ENCODE peak calls at places on chromosomes 4 and X, in six cellular contexts. One of them, this sample, is unnamed.

GRCh38 chr4:8917321-8917811 is 45.7 kb upstream of the HMX1 start:
- DNase-seq in choroid plexus epithelial cell: no peak
- DNase-seq in neuronal stem cell: no peak
- DNase-seq in MG63: no peak
- DNase-seq in fibroblast of lung: no peak
- DNase-seq in fibroblast of pulmonary artery: no peak
- DNase-seq in this sample: no peak

GRCh38 chrX:123713841-123714240 is 19.0 kb downstream of the THOC2 start:
- DNase-seq in choroid plexus epithelial cell: no peak
- DNase-seq in neuronal stem cell: no peak
- DNase-seq in MG63: no peak
- DNase-seq in fibroblast of lung: peak
- DNase-seq in fibroblast of pulmonary artery: no peak
- DNase-seq in this sample: no peak

GRCh38 chr4:33724685-33725084 is 2519.6 kb downstream of the ARAP2 start:
- DNase-seq in choroid plexus epithelial cell: peak
- DNase-seq in neuronal stem cell: no peak
- DNase-seq in MG63: no peak
- DNase-seq in fibroblast of lung: peak
- DNase-seq in fibroblast of pulmonary artery: no peak
- DNase-seq in this sample: no peak

GRCh38 chr4:130288576-130288975 is 1192.6 kb downstream of the C4orf33 start:
- DNase-seq in choroid plexus epithelial cell: peak
- DNase-seq in neuronal stem cell: peak
- DNase-seq in MG63: no peak
- DNase-seq in fibroblast of lung: no peak
- DNase-seq in fibroblast of pulmonary artery: peak
- DNase-seq in this sample: no peak

GRCh38 chr4:80989921-80990544 is 40.5 kb upstream of the BMP3 start:
- DNase-seq in choroid plexus epithelial cell: peak
- DNase-seq in neuronal stem cell: peak
- DNase-seq in MG63: no peak
- DNase-seq in fibroblast of lung: peak
- DNase-seq in fibroblast of pulmonary artery: peak
- DNase-seq in this sample: peak

GRCh38 chr4:17336524-17336941 is 175.4 kb downstream of the QDPR start:
- DNase-seq in choroid plexus epithelial cell: no peak
- DNase-seq in neuronal stem cell: no peak
- DNase-seq in MG63: no peak
- DNase-seq in fibroblast of lung: peak
- DNase-seq in fibroblast of pulmonary artery: peak
- DNase-seq in this sample: peak

GRCh38 chr4:168731006-168731636 is 234.3 kb downstream of the PALLD start:
- DNase-seq in choroid plexus epithelial cell: peak
- DNase-seq in neuronal stem cell: no peak
- DNase-seq in MG63: no peak
- DNase-seq in fibroblast of lung: peak
- DNase-seq in fibroblast of pulmonary artery: peak
- DNase-seq in this sample: no peak

GRCh38 chr4:186144180-186144579 is 39.7 kb downstream of the FAM149A start:
- DNase-seq in choroid plexus epithelial cell: peak
- DNase-seq in neuronal stem cell: peak
- DNase-seq in MG63: peak
- DNase-seq in fibroblast of lung: peak
- DNase-seq in fibroblast of pulmonary artery: peak
- DNase-seq in this sample: no peak

GRCh38 chr4:19592391-19592790 is 659.3 kb upstream of the SLIT2 start:
- DNase-seq in choroid plexus epithelial cell: no peak
- DNase-seq in neuronal stem cell: no peak
- DNase-seq in MG63: no peak
- DNase-seq in fibroblast of lung: peak
- DNase-seq in fibroblast of pulmonary artery: peak
- DNase-seq in this sample: no peak

GRCh38 chr4:161601011-161601410 is 562.8 kb downstream of the FSTL5 start:
- DNase-seq in choroid plexus epithelial cell: no peak
- DNase-seq in neuronal stem cell: no peak
- DNase-seq in MG63: no peak
- DNase-seq in fibroblast of lung: no peak
- DNase-seq in fibroblast of pulmonary artery: no peak
- DNase-seq in this sample: no peak

GRCh38 chrX:17499512-17499911 is 124.5 kb downstream of the NHS start:
- DNase-seq in choroid plexus epithelial cell: no peak
- DNase-seq in neuronal stem cell: no peak
- DNase-seq in MG63: no peak
- DNase-seq in fibroblast of lung: no peak
- DNase-seq in fibroblast of pulmonary artery: no peak
- DNase-seq in this sample: no peak

GRCh38 chrX:17494231-17494630 is 119.2 kb downstream of the NHS start:
- DNase-seq in choroid plexus epithelial cell: no peak
- DNase-seq in neuronal stem cell: no peak
- DNase-seq in MG63: no peak
- DNase-seq in fibroblast of lung: no peak
- DNase-seq in fibroblast of pulmonary artery: no peak
- DNase-seq in this sample: no peak

GRCh38 chrX:17496407-17496806 is 121.4 kb downstream of the NHS start:
- DNase-seq in choroid plexus epithelial cell: no peak
- DNase-seq in neuronal stem cell: no peak
- DNase-seq in MG63: peak
- DNase-seq in fibroblast of lung: no peak
- DNase-seq in fibroblast of pulmonary artery: no peak
- DNase-seq in this sample: no peak

GRCh38 chrX:17495052-17495451 is 120.1 kb downstream of the NHS start:
- DNase-seq in choroid plexus epithelial cell: no peak
- DNase-seq in neuronal stem cell: no peak
- DNase-seq in MG63: no peak
- DNase-seq in fibroblast of lung: no peak
- DNase-seq in fibroblast of pulmonary artery: no peak
- DNase-seq in this sample: no peak

DNA sequence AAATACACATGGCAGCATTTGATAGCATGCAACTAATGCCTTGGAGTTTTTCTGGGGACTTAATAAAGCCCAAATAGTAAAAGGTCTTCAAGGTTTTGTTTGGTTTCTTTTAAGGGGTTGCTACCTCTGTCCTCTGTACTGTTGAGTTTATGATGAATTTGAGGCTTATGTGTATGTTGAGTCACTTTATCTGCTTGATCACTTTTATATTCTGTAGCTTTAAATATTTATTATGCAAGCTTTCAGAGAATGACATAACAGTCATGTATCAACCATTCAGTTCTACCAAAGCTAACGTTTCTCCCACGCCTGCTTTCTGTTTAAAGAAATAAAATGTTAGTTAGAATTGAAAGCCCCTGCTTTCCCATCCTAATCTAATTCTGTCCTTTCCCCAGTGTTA is 122.2 kb downstream of the NHS start:
- DNase-seq in choroid plexus epithelial cell: no peak
- DNase-seq in neuronal stem cell: no peak
- DNase-seq in MG63: no peak
- DNase-seq in fibroblast of lung: peak
- DNase-seq in fibroblast of pulmonary artery: no peak
- DNase-seq in this sample: no peak
- H3K4me3 ChIP-seq in choroid plexus epithelial cell: no peak
- H3K4me3 ChIP-seq in neuronal stem cell: no peak
- H3K4me3 ChIP-seq in MG63: no peak
- H3K4me3 ChIP-seq in fibroblast of lung: no peak
- H3K4me3 ChIP-seq in fibroblast of pulmonary artery: no peak
- H3K4me3 ChIP-seq in this sample: no peak

DNA sequence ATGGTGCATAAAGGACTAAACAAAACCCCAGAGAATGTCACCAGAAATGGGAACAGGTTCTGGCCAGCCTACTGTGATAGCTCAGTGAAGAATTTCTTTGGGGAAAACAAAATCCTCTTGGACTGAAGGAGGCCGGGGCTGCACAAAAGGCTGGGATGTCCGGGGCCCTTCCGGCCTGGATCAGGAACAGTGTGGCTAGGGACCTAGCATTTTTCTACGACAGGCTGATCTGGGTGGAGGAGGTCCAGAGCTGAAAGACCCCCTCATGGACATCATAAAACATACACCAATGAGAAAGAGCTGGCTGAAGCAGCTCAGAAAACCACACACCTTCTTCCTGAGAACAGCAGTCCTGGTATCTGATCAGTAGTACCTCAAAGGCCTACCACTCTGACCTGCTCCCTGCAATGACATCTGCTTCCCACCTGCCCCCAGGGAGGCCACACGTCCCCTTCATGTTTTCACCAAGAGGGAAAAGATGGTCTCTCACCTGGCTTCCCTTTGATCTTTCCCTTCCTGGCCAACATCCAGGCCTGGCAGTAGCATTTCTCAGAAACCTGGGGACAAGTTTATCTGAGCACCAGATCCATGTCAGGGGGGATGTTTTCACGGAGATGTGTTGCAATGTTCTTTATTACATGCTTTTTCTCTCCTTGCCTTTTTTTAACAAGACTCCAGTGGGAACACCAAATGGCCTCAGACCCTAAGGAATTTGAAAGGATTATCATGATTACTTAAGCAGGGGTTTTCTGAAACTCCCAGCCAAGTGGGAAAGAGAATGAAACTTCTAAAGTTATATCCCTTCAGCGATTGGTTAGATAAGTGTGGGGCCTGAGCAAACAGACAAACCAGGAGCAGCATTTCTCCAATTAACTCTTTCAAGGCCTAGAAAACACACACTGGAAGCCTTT is 94.4 kb downstream of the BCOR start:
- DNase-seq in choroid plexus epithelial cell: no peak
- DNase-seq in neuronal stem cell: no peak
- DNase-seq in MG63: no peak
- DNase-seq in fibroblast of lung: no peak
- DNase-seq in fibroblast of pulmonary artery: peak
- DNase-seq in this sample: no peak
- H3K4me3 ChIP-seq in choroid plexus epithelial cell: no peak
- H3K4me3 ChIP-seq in neuronal stem cell: no peak
- H3K4me3 ChIP-seq in MG63: no peak
- H3K4me3 ChIP-seq in fibroblast of lung: no peak
- H3K4me3 ChIP-seq in fibroblast of pulmonary artery: no peak
- H3K4me3 ChIP-seq in this sample: no peak

GRCh38 chr4:40576651-40577480 is 52.8 kb downstream of the RBM47 start:
- DNase-seq in choroid plexus epithelial cell: peak
- DNase-seq in neuronal stem cell: no peak
- DNase-seq in MG63: peak
- DNase-seq in fibroblast of lung: peak
- DNase-seq in fibroblast of pulmonary artery: peak
- DNase-seq in this sample: peak
- H3K4me3 ChIP-seq in choroid plexus epithelial cell: no peak
- H3K4me3 ChIP-seq in neuronal stem cell: no peak
- H3K4me3 ChIP-seq in MG63: no peak
- H3K4me3 ChIP-seq in fibroblast of lung: peak
- H3K4me3 ChIP-seq in fibroblast of pulmonary artery: peak
- H3K4me3 ChIP-seq in this sample: peak

DNA sequence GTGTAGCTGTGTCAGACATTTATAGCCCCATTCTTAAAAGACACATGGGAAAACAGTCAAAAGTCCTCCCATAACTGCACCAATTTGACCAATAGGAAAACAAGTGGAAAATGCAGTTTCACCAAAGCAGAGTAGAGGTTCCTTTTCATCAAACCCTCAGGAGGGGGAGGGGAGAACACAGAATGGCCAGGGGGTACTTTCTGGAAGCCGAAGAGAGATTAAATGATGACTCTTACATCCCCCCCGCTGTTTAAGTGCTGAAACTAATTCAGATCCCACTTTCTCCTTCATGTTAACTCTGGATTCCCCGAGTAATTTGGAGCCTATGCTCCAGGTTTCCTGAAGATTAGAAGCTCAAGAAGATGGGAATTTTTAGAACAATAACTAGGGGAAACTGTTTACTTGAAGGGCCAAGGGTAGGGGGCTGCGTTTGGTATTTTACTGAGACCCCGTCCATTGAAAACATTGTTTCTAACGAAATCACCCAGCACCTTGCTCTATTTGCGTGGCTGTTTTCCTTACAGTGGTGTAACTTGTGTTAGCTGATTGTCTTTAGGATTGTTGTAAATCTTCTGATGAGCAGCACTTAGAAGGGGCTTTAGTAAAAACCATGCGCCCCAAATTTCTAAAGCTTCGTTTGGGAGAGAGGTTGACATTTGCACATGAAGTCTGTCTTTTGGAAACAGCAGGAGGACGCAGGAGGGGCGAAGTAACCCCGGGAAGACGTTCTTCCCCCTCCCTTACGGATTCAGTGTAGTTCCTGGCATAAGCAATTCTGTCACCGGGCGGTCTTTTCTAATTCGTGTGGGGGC is 2.2 kb upstream of the LEF1 start:
- DNase-seq in choroid plexus epithelial cell: no peak
- DNase-seq in neuronal stem cell: peak
- DNase-seq in MG63: no peak
- DNase-seq in fibroblast of lung: no peak
- DNase-seq in fibroblast of pulmonary artery: no peak
- DNase-seq in this sample: no peak
- H3K4me3 ChIP-seq in choroid plexus epithelial cell: no peak
- H3K4me3 ChIP-seq in neuronal stem cell: peak
- H3K4me3 ChIP-seq in MG63: no peak
- H3K4me3 ChIP-seq in fibroblast of lung: no peak
- H3K4me3 ChIP-seq in fibroblast of pulmonary artery: no peak
- H3K4me3 ChIP-seq in this sample: no peak

GRCh38 chrX:129843459-129844306 is at the start of gene ZDHHC9:
- DNase-seq in choroid plexus epithelial cell: peak
- DNase-seq in neuronal stem cell: peak
- DNase-seq in MG63: peak
- DNase-seq in fibroblast of lung: peak
- DNase-seq in fibroblast of pulmonary artery: peak
- DNase-seq in this sample: peak

GRCh38 chrX:129843209-129843458 is 552 bp downstream of the ZDHHC9 start:
- DNase-seq in choroid plexus epithelial cell: no peak
- DNase-seq in neuronal stem cell: no peak
- DNase-seq in MG63: no peak
- DNase-seq in fibroblast of lung: no peak
- DNase-seq in fibroblast of pulmonary artery: no peak
- DNase-seq in this sample: no peak

GRCh38 chrX:129836827-129837226 is 6.9 kb downstream of the ZDHHC9 start:
- DNase-seq in choroid plexus epithelial cell: no peak
- DNase-seq in neuronal stem cell: no peak
- DNase-seq in MG63: no peak
- DNase-seq in fibroblast of lung: no peak
- DNase-seq in fibroblast of pulmonary artery: peak
- DNase-seq in this sample: no peak

GRCh38 chrX:129842510-129843208 is 1.0 kb downstream of the ZDHHC9 start:
- DNase-seq in choroid plexus epithelial cell: peak
- DNase-seq in neuronal stem cell: no peak
- DNase-seq in MG63: peak
- DNase-seq in fibroblast of lung: peak
- DNase-seq in fibroblast of pulmonary artery: peak
- DNase-seq in this sample: no peak

GRCh38 chrX:129840334-129840733 is 3.4 kb downstream of the ZDHHC9 start:
- DNase-seq in choroid plexus epithelial cell: no peak
- DNase-seq in neuronal stem cell: no peak
- DNase-seq in MG63: no peak
- DNase-seq in fibroblast of lung: no peak
- DNase-seq in fibroblast of pulmonary artery: no peak
- DNase-seq in this sample: no peak
- H3K4me3 ChIP-seq in choroid plexus epithelial cell: no peak
- H3K4me3 ChIP-seq in neuronal stem cell: no peak
- H3K4me3 ChIP-seq in MG63: no peak
- H3K4me3 ChIP-seq in fibroblast of lung: peak
- H3K4me3 ChIP-seq in fibroblast of pulmonary artery: no peak
- H3K4me3 ChIP-seq in this sample: no peak

DNA sequence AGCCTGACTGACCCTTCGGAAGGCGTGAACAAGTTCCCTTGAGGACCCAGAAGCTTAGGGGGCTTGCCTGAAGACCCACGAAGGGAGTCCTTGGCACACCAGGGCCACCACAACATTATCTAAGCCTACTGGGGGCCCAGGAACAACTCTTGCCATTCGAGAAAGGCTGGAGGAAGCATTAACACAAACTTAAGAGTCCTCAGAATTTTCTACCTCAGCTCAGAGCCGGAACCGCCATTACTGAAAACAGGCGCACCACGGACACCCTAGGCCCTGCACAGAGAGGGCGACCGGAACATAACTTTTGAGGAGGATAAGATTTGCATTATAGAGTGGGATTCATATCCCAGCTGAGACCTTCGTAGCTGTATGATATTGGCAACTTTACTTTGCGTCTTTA is 229.1 kb downstream of the ADAM29 start:
- DNase-seq in choroid plexus epithelial cell: no peak
- DNase-seq in neuronal stem cell: no peak
- DNase-seq in MG63: no peak
- DNase-seq in fibroblast of lung: no peak
- DNase-seq in fibroblast of pulmonary artery: no peak
- DNase-seq in this sample: no peak
- H3K4me3 ChIP-seq in choroid plexus epithelial cell: no peak
- H3K4me3 ChIP-seq in neuronal stem cell: no peak
- H3K4me3 ChIP-seq in MG63: no peak
- H3K4me3 ChIP-seq in fibroblast of lung: no peak
- H3K4me3 ChIP-seq in fibroblast of pulmonary artery: no peak
- H3K4me3 ChIP-seq in this sample: no peak